ENCODE peak calls at places on chromosomes 7 and 10, in five cellular contexts. N is iPS-NIHi11, Q is HT1080, W is left lobe of liver, Y is NCI-H1092. A is an unnamed sample.

GRCh38 chr7:55073051-55073511 is 54.3 kb downstream of the EGFR start:
- DNase-seq in N (no peak), Q (peak), W (no peak), Y (no peak), A (no peak)

GRCh38 chr7:151871904-151872303 is 5.0 kb downstream of the PRKAG2 start:
- DNase-seq in N (no peak), Q (peak), W (no peak), Y (no peak), A (no peak)

GRCh38 chr7:22193361-22194016 is 163.5 kb downstream of the RAPGEF5 start:
- DNase-seq in N (peak), Q (peak), W (no peak), Y (peak), A (peak)

GRCh38 chr10:110208614-110209398 is 1.4 kb downstream of the MXI1 start:
- DNase-seq in N (no peak), Q (peak), W (no peak), Y (no peak), A (no peak)

GRCh38 chr7:106290319-106290718 is 5.5 kb upstream of the NAMPT start:
- DNase-seq in N (no peak), Q (no peak), W (no peak), Y (no peak), A (no peak)

GRCh38 chr7:102991540-102992214 is 78.9 kb downstream of the LRRC17 start:
- DNase-seq in N (no peak), Q (peak), W (no peak), Y (no peak), A (no peak)

GRCh38 chr10:101826852-101827434 is 8.7 kb upstream of the OGA start:
- DNase-seq in N (no peak), Q (no peak), W (no peak), Y (no peak), A (no peak)

GRCh38 chr10:26437637-26438461 is at the start of gene APBB1IP:
- DNase-seq in N (peak), Q (no peak), W (peak), Y (no peak), A (peak)

GRCh38 chr7:47601119-47601880 is 19.4 kb upstream of the TNS3 start:
- DNase-seq in N (no peak), Q (peak), W (no peak), Y (no peak), A (no peak)

GRCh38 chr7:95686109-95686508 is 86.2 kb upstream of the DYNC1I1 start:
- DNase-seq in N (peak), Q (peak), W (peak), Y (peak), A (peak)

GRCh38 chr10:86648706-86649426 is 5.5 kb upstream of the OPN4 start:
- DNase-seq in N (peak), Q (peak), W (peak), Y (no peak), A (no peak)

GRCh38 chr10:49649294-49649693 is 30.2 kb upstream of the C10orf53 start:
- DNase-seq in N (peak), Q (no peak), W (peak), Y (no peak), A (peak)

GRCh38 chr7:105647591-105647990 is 66.3 kb upstream of the EFCAB10 start:
- DNase-seq in N (no peak), Q (no peak), W (no peak), Y (no peak), A (no peak)

GRCh38 chr10:61503051-61503450 is 49.9 kb upstream of the TMEM26 start:
- DNase-seq in N (no peak), Q (peak), W (no peak), Y (no peak), A (no peak)

GRCh38 chr10:33772370-33773331 is 438.2 kb upstream of the NRP1 start:
- DNase-seq in N (peak), Q (no peak), W (no peak), Y (peak), A (peak)

GRCh38 chr7:86708334-86708733 is 64.6 kb downstream of the GRM3 start:
- DNase-seq in N (no peak), Q (peak), W (no peak), Y (peak), A (peak)

GRCh38 chr7:7681936-7682329 is 36.5 kb downstream of the RPA3 start:
- DNase-seq in N (no peak), Q (no peak), W (no peak), Y (no peak), A (no peak)

GRCh38 chr7:91565499-91566331 is 301.5 kb downstream of the FZD1 start:
- DNase-seq in N (no peak), Q (no peak), W (peak), Y (peak), A (peak)

GRCh38 chr10:49318028-49318427 is 19.1 kb downstream of the C10orf71 start:
- DNase-seq in N (no peak), Q (no peak), W (no peak), Y (no peak), A (no peak)

GRCh38 chr7:65301007-65301406 is 72.6 kb upstream of the ZNF92 start:
- DNase-seq in N (no peak), Q (no peak), W (no peak), Y (no peak), A (no peak)

GRCh38 chr10:75019360-75019759 is 92.1 kb upstream of the SAMD8 start:
- DNase-seq in N (no peak), Q (peak), W (no peak), Y (no peak), A (no peak)

GRCh38 chr7:30201161-30201666 is 66.4 kb downstream of the MTURN start:
- DNase-seq in N (no peak), Q (no peak), W (no peak), Y (no peak), A (no peak)

GRCh38 chr10:60140681-60141632 is 234.6 kb upstream of the CCDC6 start:
- DNase-seq in N (peak), Q (no peak), W (no peak), Y (no peak), A (peak)

GRCh38 chr7:151243411-151244155 is 4.9 kb downstream of the SMARCD3 start:
- DNase-seq in N (no peak), Q (no peak), W (no peak), Y (no peak), A (no peak)

GRCh38 chr10:103661951-103662405 is 168.5 kb downstream of the NEURL1 start:
- DNase-seq in N (no peak), Q (no peak), W (no peak), Y (no peak), A (no peak)

GRCh38 chr10:8420182-8420581 is 365.7 kb downstream of the GATA3 start:
- DNase-seq in N (no peak), Q (no peak), W (no peak), Y (no peak), A (no peak)

GRCh38 chr10:124292911-124293640 is 125.6 kb downstream of the OAT start:
- DNase-seq in N (no peak), Q (peak), W (peak), Y (no peak), A (no peak)

GRCh38 chr10:32072025-32072787 is 16.0 kb upstream of the KIF5B start:
- DNase-seq in N (no peak), Q (no peak), W (no peak), Y (no peak), A (peak)

GRCh38 chr10:124347956-124348355 is 70.8 kb downstream of the OAT start:
- DNase-seq in N (peak), Q (no peak), W (no peak), Y (no peak), A (peak)

GRCh38 chr7:40746841-40747556 is 612.2 kb downstream of the SUGCT start:
- DNase-seq in N (no peak), Q (no peak), W (no peak), Y (no peak), A (no peak)

GRCh38 chr7:155850001-155850436 is 37.8 kb upstream of the SHH start:
- DNase-seq in N (no peak), Q (no peak), W (peak), Y (no peak), A (no peak)

GRCh38 chr7:104123786-104124185 is 84.0 kb downstream of the ORC5 start:
- DNase-seq in N (no peak), Q (peak), W (no peak), Y (no peak), A (no peak)

GRCh38 chr10:43843331-43844101 is 194.8 kb upstream of the ZNF32 start:
- DNase-seq in N (no peak), Q (peak), W (no peak), Y (no peak), A (no peak)

A was measured in GM23338.